ENCODE peak calls at places on chromosomes 13 and 19, in six cellular contexts. One of them, this sample, is unnamed.

GRCh38 chr19:17289489-17289888 is 7.8 kb downstream of the ANKLE1 start:
- DNase-seq in mammary epithelial cell: no peak
- DNase-seq in astrocyte: peak
- DNase-seq in GDM1: no peak
- DNase-seq in neural progenitor cell: peak
- DNase-seq in mucosa of gallbladder: peak
- DNase-seq in this sample: no peak

GRCh38 chr19:35436477-35437141 is 11.4 kb upstream of the FFAR2 start:
- DNase-seq in mammary epithelial cell: peak
- DNase-seq in astrocyte: no peak
- DNase-seq in GDM1: peak
- DNase-seq in neural progenitor cell: no peak
- DNase-seq in mucosa of gallbladder: no peak
- DNase-seq in this sample: no peak

GRCh38 chr13:51644649-51645048 is 60.4 kb downstream of the WDFY2 start:
- DNase-seq in mammary epithelial cell: peak
- DNase-seq in astrocyte: peak
- DNase-seq in GDM1: no peak
- DNase-seq in neural progenitor cell: no peak
- DNase-seq in mucosa of gallbladder: no peak
- DNase-seq in this sample: no peak

GRCh38 chr13:30576528-30576927 is 41.2 kb upstream of the USPL1 start:
- DNase-seq in mammary epithelial cell: peak
- DNase-seq in astrocyte: peak
- DNase-seq in GDM1: peak
- DNase-seq in neural progenitor cell: no peak
- DNase-seq in mucosa of gallbladder: peak
- DNase-seq in this sample: no peak

GRCh38 chr19:39127812-39128510 is 2.4 kb downstream of the PAK4 start:
- DNase-seq in mammary epithelial cell: no peak
- DNase-seq in astrocyte: no peak
- DNase-seq in GDM1: no peak
- DNase-seq in neural progenitor cell: no peak
- DNase-seq in mucosa of gallbladder: peak
- DNase-seq in this sample: no peak

GRCh38 chr19:42246143-42246868 is 3.9 kb upstream of the GSK3A start:
- DNase-seq in mammary epithelial cell: peak
- DNase-seq in astrocyte: peak
- DNase-seq in GDM1: no peak
- DNase-seq in neural progenitor cell: peak
- DNase-seq in mucosa of gallbladder: peak
- DNase-seq in this sample: no peak

GRCh38 chr13:80141114-80141849 is 199.6 kb downstream of the SPRY2 start:
- DNase-seq in mammary epithelial cell: no peak
- DNase-seq in astrocyte: peak
- DNase-seq in GDM1: no peak
- DNase-seq in neural progenitor cell: peak
- DNase-seq in mucosa of gallbladder: peak
- DNase-seq in this sample: no peak

GRCh38 chr19:29685326-29685725 is 20.1 kb downstream of the PLEKHF1 start:
- DNase-seq in mammary epithelial cell: peak
- DNase-seq in astrocyte: peak
- DNase-seq in GDM1: no peak
- DNase-seq in neural progenitor cell: no peak
- DNase-seq in mucosa of gallbladder: no peak
- DNase-seq in this sample: no peak

GRCh38 chr19:19742773-19743172 is 9.9 kb upstream of the ZNF14 start:
- DNase-seq in mammary epithelial cell: no peak
- DNase-seq in astrocyte: no peak
- DNase-seq in GDM1: no peak
- DNase-seq in neural progenitor cell: no peak
- DNase-seq in mucosa of gallbladder: no peak
- DNase-seq in this sample: no peak

GRCh38 chr13:30396434-30397075 is 25.7 kb upstream of the UBE2L5 start:
- DNase-seq in mammary epithelial cell: peak
- DNase-seq in astrocyte: peak
- DNase-seq in GDM1: no peak
- DNase-seq in neural progenitor cell: no peak
- DNase-seq in mucosa of gallbladder: no peak
- DNase-seq in this sample: no peak

GRCh38 chr13:20165417-20166257 is 4.8 kb upstream of the GJA3 start:
- DNase-seq in mammary epithelial cell: no peak
- DNase-seq in astrocyte: no peak
- DNase-seq in GDM1: no peak
- DNase-seq in neural progenitor cell: no peak
- DNase-seq in mucosa of gallbladder: no peak
- DNase-seq in this sample: no peak